ENCODE peak calls at places on chromosomes 16 and 17, in seven cellular contexts. E is posterior vena cava; J is fibroblast of the aortic adventitia; T is activated T-cell treated with anti-CD3 and anti-CD28 coated beads for 24 hours; A is pancreas; G is stimulated activated CD4-positive, alpha-beta T cell treated with anti-CD3 and anti-CD28 coated beads, Interleukin-12 subunit alpha, Interleukin-12 subunit beta, amount 100 ng/mL, for 48 hours; O is lung. L is an unnamed sample.

GRCh38 chr17:61465550-61466237 is 13.5 kb downstream of the TBX4 start:
- DNase-seq in E (peak; percentile 72), J (no peak), T (no peak), A (no peak), G (no peak), O (no peak), L (no peak)

GRCh38 chr16:50359626-50360025 is 9.2 kb downstream of the BRD7 start:
- DNase-seq in E (no peak), J (no peak), T (no peak), A (no peak), G (no peak), O (no peak), L (no peak)

GRCh38 chr17:72034000-72034399 is 86.8 kb upstream of the SOX9 start:
- DNase-seq in E (no peak), J (no peak), T (no peak), A (no peak), G (no peak), O (no peak), L (no peak)

GRCh38 chr17:83101805-83102480 is 22.5 kb downstream of the METRNL start:
- DNase-seq in E (no peak), J (peak; percentile 53), T (no peak), A (no peak), G (no peak), O (no peak), L (peak; percentile 54)

GRCh38 chr17:7852919-7853692 is 1.8 kb upstream of the TMEM88 start:
- DNase-seq in E (peak; percentile 80), J (no peak), T (no peak), A (peak; percentile 59), G (no peak), O (no peak), L (no peak)

GRCh38 chr16:3012828-3013420 is at the start of gene CLDN9:
- DNase-seq in E (no peak), J (no peak), T (no peak), A (peak; percentile 85), G (no peak), O (peak; percentile 65), L (peak; percentile 48)

GRCh38 chr17:81057079-81057730 is 22.3 kb downstream of the BAIAP2 start:
- DNase-seq in E (no peak), J (peak; percentile 59), T (no peak), A (no peak), G (no peak), O (peak; percentile 81), L (peak; percentile 61)

GRCh38 chr16:4316732-4317461 is 1.0 kb downstream of the GLIS2 start:
- DNase-seq in E (peak; percentile 89), J (peak; percentile 79), T (no peak), A (peak; percentile 87), G (no peak), O (peak; percentile 75), L (no peak)

GRCh38 chr17:962650-963049 is 16.9 kb downstream of the NXN start:
- DNase-seq in E (no peak), J (no peak), T (no peak), A (no peak), G (no peak), O (no peak), L (no peak)

GRCh38 chr16:4382795-4383357 is 11.2 kb downstream of the VASN start:
- DNase-seq in E (no peak), J (no peak), T (no peak), A (no peak), G (no peak), O (no peak), L (no peak)

GRCh38 chr16:10949424-10949970 is 5.1 kb downstream of the CLEC16A start:
- DNase-seq in E (no peak), J (peak; percentile 27), T (no peak), A (no peak), G (no peak), O (no peak), L (no peak)

GRCh38 chr17:59331929-59332889 is 754 bp downstream of the YPEL2 start:
- DNase-seq in E (peak; percentile 92), J (peak; percentile 17), T (no peak), A (peak; percentile 80), G (no peak), O (peak; percentile 56), L (peak; percentile 45)

GRCh38 chr17:59165933-59166342 is 10.4 kb downstream of the PRR11 start:
- DNase-seq in E (no peak), J (peak; percentile 66), T (peak; percentile 11), A (no peak), G (peak; percentile 24), O (no peak), L (peak; percentile 49)

GRCh38 chr16:86865866-86866675 is 287.7 kb downstream of the FOXL1 start:
- DNase-seq in E (peak; percentile 88), J (no peak), T (no peak), A (peak; percentile 29), G (no peak), O (no peak), L (no peak)

L was measured in cardiac muscle cell.